ENCODE peak calls at places on chromosomes 4 and X, in eight cellular contexts. K is endodermal cell; F is naive thymus-derived CD4-positive, alpha-beta T cell; S is adipocyte; O is activated naive CD8-positive, alpha-beta T cell treated with anti-CD3 and anti-CD28 coated beads, Interleukin-2, amount 50 U/mL, for 16 hours; G is T-helper 2 cell; C is nephron progenitor cell; D is stimulated activated CD4-positive, alpha-beta T cell treated with anti-CD3 and anti-CD28 coated beads, Interleukin-15, amount 100 ng/mL, for 1 hour. P is an unnamed sample.
A peak's percentile ranks its signal among the peaks of the same experiment; 100 is the strongest.

GRCh38 chrX:153924149-153924861 is 1.8 kb downstream of the ARHGAP4 start:
- DNase-seq in K (no peak), F (peak; percentile 42), S (no peak), O (no peak), G (no peak), C (no peak), D (no peak), P (no peak)

GRCh38 chrX:9279271-9279596 is 185.6 kb upstream of the TBL1X start:
- DNase-seq in K (no peak), F (no peak), S (peak; percentile 60), O (no peak), G (no peak), C (no peak), D (no peak), P (no peak)

GRCh38 chr4:126113058-126113457 is 798.3 kb downstream of the FAT4 start:
- DNase-seq in K (no peak), F (no peak), S (no peak), O (no peak), G (no peak), C (no peak), D (no peak), P (no peak)

GRCh38 chrX:103376118-103376978 is at the start of gene BEX3:
- DNase-seq in K (peak; percentile 94), F (peak; percentile 48), S (peak; percentile 60), O (peak; percentile 1), G (peak; percentile 5), C (peak; percentile 58), D (peak; percentile 12), P (no peak)

GRCh38 chr4:183192566-183192965 is 93.5 kb downstream of the WWC2 start:
- DNase-seq in K (no peak), F (no peak), S (no peak), O (no peak), G (no peak), C (no peak), D (no peak), P (no peak)

GRCh38 chr4:5186584-5187170 is 135.4 kb downstream of the STK32B start:
- DNase-seq in K (no peak), F (no peak), S (no peak), O (no peak), G (no peak), C (no peak), D (no peak), P (no peak)

GRCh38 chrX:41259516-41259915 is 74.4 kb upstream of the DDX3X start:
- DNase-seq in K (no peak), F (no peak), S (no peak), O (no peak), G (no peak), C (no peak), D (no peak), P (no peak)

GRCh38 chrX:13180807-13181206 is 136.4 kb upstream of the FAM9C start:
- DNase-seq in K (no peak), F (no peak), S (no peak), O (no peak), G (no peak), C (no peak), D (no peak), P (peak; percentile 1)

P was measured in AG04449.